ENCODE peak calls at places on chromosomes 1 and 21, in seven cellular contexts. One of them, this sample, is unnamed.
A peak's percentile ranks its signal among the peaks of the same experiment; 100 is the strongest.

GRCh38 chr21:32844653-32845443 is 73.3 kb upstream of the PAXBP1 start:
- DNase-seq in PC-3: peak; percentile 61
- DNase-seq in A549: peak; percentile 11
- DNase-seq in GM23248: peak; percentile 95
- DNase-seq in PC-9: peak; percentile 61
- DNase-seq in MM.1S: no peak
- DNase-seq in endodermal cell: no peak
- DNase-seq in this sample: peak; percentile 98

GRCh38 chr1:164155337-164155850 is 403.6 kb upstream of the PBX1 start:
- DNase-seq in PC-3: no peak
- DNase-seq in GM23248: no peak
- DNase-seq in endodermal cell: no peak
- DNase-seq in PC-9: no peak
- DNase-seq in MM.1S: no peak
- DNase-seq in A549: no peak
- DNase-seq in this sample: peak; percentile 2

GRCh38 chr1:162074548-162074947 is 5.1 kb downstream of the NOS1AP start:
- DNase-seq in endodermal cell: no peak
- DNase-seq in PC-3: peak; percentile 35
- DNase-seq in PC-9: peak; percentile 79
- DNase-seq in A549: no peak
- DNase-seq in MM.1S: no peak
- DNase-seq in GM23248: no peak
- DNase-seq in this sample: peak; percentile 12

GRCh38 chr1:154716012-154716411 is 108.0 kb upstream of the ADAR start:
- DNase-seq in PC-3: no peak
- DNase-seq in GM23248: peak; percentile 61
- DNase-seq in MM.1S: no peak
- DNase-seq in A549: no peak
- DNase-seq in PC-9: no peak
- DNase-seq in endodermal cell: no peak
- DNase-seq in this sample: peak; percentile 28

GRCh38 chr1:228393811-228394570 is 12.6 kb downstream of the TRIM11 start:
- DNase-seq in MM.1S: no peak
- DNase-seq in PC-9: no peak
- DNase-seq in endodermal cell: no peak
- DNase-seq in A549: no peak
- DNase-seq in PC-3: no peak
- DNase-seq in GM23248: no peak
- DNase-seq in this sample: no peak

GRCh38 chr1:199593475-199593874 is 434.0 kb upstream of the NR5A2 start:
- DNase-seq in PC-9: no peak
- DNase-seq in MM.1S: no peak
- DNase-seq in GM23248: no peak
- DNase-seq in A549: no peak
- DNase-seq in PC-3: no peak
- DNase-seq in endodermal cell: no peak
- DNase-seq in this sample: no peak

GRCh38 chr1:118326960-118327629 is 142.1 kb upstream of the SPAG17 start:
- DNase-seq in PC-3: no peak
- DNase-seq in A549: no peak
- DNase-seq in PC-9: no peak
- DNase-seq in GM23248: no peak
- DNase-seq in MM.1S: no peak
- DNase-seq in endodermal cell: no peak
- DNase-seq in this sample: no peak

GRCh38 chr1:237677979-237678378 is 212.7 kb downstream of the ZP4 start:
- DNase-seq in PC-9: no peak
- DNase-seq in GM23248: peak; percentile 31
- DNase-seq in MM.1S: peak; percentile 47
- DNase-seq in endodermal cell: no peak
- DNase-seq in PC-3: peak; percentile 34
- DNase-seq in A549: no peak
- DNase-seq in this sample: peak; percentile 25

GRCh38 chr1:26021647-26022403 is at the start of gene EXTL1:
- DNase-seq in endodermal cell: peak; percentile 91
- DNase-seq in GM23248: peak; percentile 61
- DNase-seq in PC-3: no peak
- DNase-seq in MM.1S: no peak
- DNase-seq in A549: no peak
- DNase-seq in PC-9: no peak
- DNase-seq in this sample: no peak

GRCh38 chr1:107430540-107431228 is 289.8 kb downstream of the NTNG1 start:
- DNase-seq in endodermal cell: peak; percentile 72
- DNase-seq in GM23248: peak; percentile 52
- DNase-seq in PC-3: peak; percentile 75
- DNase-seq in A549: peak; percentile 3
- DNase-seq in PC-9: peak; percentile 59
- DNase-seq in MM.1S: peak; percentile 68
- DNase-seq in this sample: peak; percentile 59

GRCh38 chr1:205521646-205522150 is 17.2 kb downstream of the CDK18 start:
- DNase-seq in GM23248: no peak
- DNase-seq in A549: no peak
- DNase-seq in PC-9: no peak
- DNase-seq in PC-3: no peak
- DNase-seq in endodermal cell: no peak
- DNase-seq in MM.1S: no peak
- DNase-seq in this sample: no peak

GRCh38 chr1:9085306-9085940 is 16.0 kb upstream of the SLC2A5 start:
- DNase-seq in endodermal cell: no peak
- DNase-seq in PC-3: no peak
- DNase-seq in MM.1S: no peak
- DNase-seq in A549: no peak
- DNase-seq in PC-9: no peak
- DNase-seq in GM23248: peak; percentile 20
- DNase-seq in this sample: no peak

GRCh38 chr21:14306143-14306907 is 76.6 kb downstream of the HSPA13 start:
- DNase-seq in MM.1S: peak; percentile 35
- DNase-seq in PC-9: no peak
- DNase-seq in endodermal cell: no peak
- DNase-seq in A549: no peak
- DNase-seq in GM23248: peak; percentile 34
- DNase-seq in PC-3: peak; percentile 51
- DNase-seq in this sample: peak; percentile 39

DNA sequence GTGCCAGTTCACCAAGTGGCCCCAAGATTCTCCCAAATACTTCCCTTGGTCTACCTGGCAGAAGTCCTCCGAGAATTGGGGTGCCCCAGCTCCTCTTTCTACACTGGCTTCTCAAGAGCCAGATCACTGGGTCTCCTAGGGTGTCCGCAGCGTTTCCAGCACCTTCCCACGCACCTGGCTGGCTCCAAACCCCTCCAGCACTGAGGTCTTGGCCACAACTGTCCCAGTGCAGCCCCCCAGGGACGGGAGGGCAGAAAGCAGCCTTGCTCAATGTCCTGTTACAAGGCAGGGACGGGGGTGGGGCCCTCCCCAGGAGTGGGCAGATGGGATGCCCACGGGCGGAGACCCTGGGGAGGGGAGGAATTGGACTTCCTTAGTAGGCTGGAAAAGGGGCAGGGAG is 1.1 kb downstream of the ECE1 start:
- DNase-seq in PC-9: no peak
- DNase-seq in GM23248: no peak
- DNase-seq in A549: no peak
- DNase-seq in PC-3: no peak
- DNase-seq in endodermal cell: no peak
- DNase-seq in MM.1S: no peak
- DNase-seq in this sample: no peak
- H3K4me3 ChIP-seq in PC-9: no peak overlapping the region
- H3K4me3 ChIP-seq in GM23248: peak overlapping the region; percentile 81
- H3K4me3 ChIP-seq in A549: peak overlapping the region; percentile 63
- H3K4me3 ChIP-seq in PC-3: peak overlapping the region; percentile 85
- H3K4me3 ChIP-seq in endodermal cell: peak overlapping the region; percentile 75
- H3K4me3 ChIP-seq in MM.1S: peak overlapping the region; percentile 73
- H3K4me3 ChIP-seq in this sample: peak overlapping the region; percentile 66

GRCh38 chr1:119656410-119656955 is 8.4 kb upstream of the ZNF697 start:
- DNase-seq in GM23248: no peak
- DNase-seq in A549: no peak
- DNase-seq in MM.1S: peak; percentile 30
- DNase-seq in PC-9: no peak
- DNase-seq in endodermal cell: no peak
- DNase-seq in PC-3: no peak
- DNase-seq in this sample: no peak

GRCh38 chr1:119662034-119662437 is 14.0 kb upstream of the ZNF697 start:
- DNase-seq in PC-3: peak; percentile 25
- DNase-seq in A549: no peak
- DNase-seq in endodermal cell: no peak
- DNase-seq in MM.1S: no peak
- DNase-seq in GM23248: no peak
- DNase-seq in PC-9: no peak
- DNase-seq in this sample: no peak

GRCh38 chr1:119660253-119661078 is 12.4 kb upstream of the ZNF697 start:
- DNase-seq in GM23248: no peak
- DNase-seq in PC-3: peak; percentile 63
- DNase-seq in PC-9: peak; percentile 76
- DNase-seq in endodermal cell: no peak
- DNase-seq in A549: no peak
- DNase-seq in MM.1S: no peak
- DNase-seq in this sample: no peak

GRCh38 chr1:119664057-119664456 is 16.0 kb upstream of the ZNF697 start:
- DNase-seq in PC-3: no peak
- DNase-seq in A549: no peak
- DNase-seq in MM.1S: no peak
- DNase-seq in endodermal cell: no peak
- DNase-seq in GM23248: no peak
- DNase-seq in PC-9: no peak
- DNase-seq in this sample: no peak

GRCh38 chr1:119659628-119660027 is 11.6 kb upstream of the ZNF697 start:
- DNase-seq in PC-9: no peak
- DNase-seq in endodermal cell: no peak
- DNase-seq in A549: no peak
- DNase-seq in MM.1S: no peak
- DNase-seq in PC-3: no peak
- DNase-seq in GM23248: no peak
- DNase-seq in this sample: no peak
- H3K4me3 ChIP-seq in PC-9: no peak overlapping the region
- H3K4me3 ChIP-seq in endodermal cell: no peak overlapping the region
- H3K4me3 ChIP-seq in A549: no peak overlapping the region
- H3K4me3 ChIP-seq in MM.1S: no peak overlapping the region
- H3K4me3 ChIP-seq in PC-3: no peak overlapping the region
- H3K4me3 ChIP-seq in GM23248: no peak overlapping the region
- H3K4me3 ChIP-seq in this sample: no peak overlapping the region

GRCh38 chr1:50047916-50048694 is 24.4 kb upstream of the AGBL4 start:
- DNase-seq in endodermal cell: peak; percentile 90
- DNase-seq in MM.1S: no peak
- DNase-seq in PC-9: no peak
- DNase-seq in A549: no peak
- DNase-seq in PC-3: no peak
- DNase-seq in GM23248: no peak
- DNase-seq in this sample: no peak
- H3K4me3 ChIP-seq in endodermal cell: no peak overlapping the region
- H3K4me3 ChIP-seq in MM.1S: no peak overlapping the region
- H3K4me3 ChIP-seq in PC-9: no peak overlapping the region
- H3K4me3 ChIP-seq in A549: peak overlapping the region; percentile 34
- H3K4me3 ChIP-seq in PC-3: no peak overlapping the region
- H3K4me3 ChIP-seq in GM23248: no peak overlapping the region
- H3K4me3 ChIP-seq in this sample: no peak overlapping the region

GRCh38 chr21:42001781-42002180 is 8.4 kb downstream of the ZBTB21 start:
- DNase-seq in A549: no peak
- DNase-seq in PC-9: no peak
- DNase-seq in GM23248: no peak
- DNase-seq in MM.1S: no peak
- DNase-seq in endodermal cell: no peak
- DNase-seq in PC-3: no peak
- DNase-seq in this sample: no peak

GRCh38 chr21:42000908-42001307 is 9.3 kb downstream of the ZBTB21 start:
- DNase-seq in MM.1S: no peak
- DNase-seq in PC-9: no peak
- DNase-seq in A549: no peak
- DNase-seq in PC-3: no peak
- DNase-seq in GM23248: no peak
- DNase-seq in endodermal cell: no peak
- DNase-seq in this sample: no peak

GRCh38 chr21:42003051-42003461 is 7.1 kb downstream of the ZBTB21 start:
- DNase-seq in PC-3: peak; percentile 17
- DNase-seq in endodermal cell: no peak
- DNase-seq in GM23248: peak; percentile 78
- DNase-seq in PC-9: no peak
- DNase-seq in A549: no peak
- DNase-seq in MM.1S: no peak
- DNase-seq in this sample: peak; percentile 90

GRCh38 chr21:42004406-42005199 is 5.6 kb downstream of the ZBTB21 start:
- DNase-seq in endodermal cell: no peak
- DNase-seq in PC-9: no peak
- DNase-seq in GM23248: no peak
- DNase-seq in PC-3: peak; percentile 31
- DNase-seq in A549: no peak
- DNase-seq in MM.1S: no peak
- DNase-seq in this sample: no peak

GRCh38 chr21:42002421-42002958 is 7.7 kb downstream of the ZBTB21 start:
- DNase-seq in PC-3: peak; percentile 89
- DNase-seq in GM23248: peak; percentile 97
- DNase-seq in PC-9: no peak
- DNase-seq in MM.1S: no peak
- DNase-seq in endodermal cell: no peak
- DNase-seq in A549: no peak
- DNase-seq in this sample: peak; percentile 95
- H3K4me3 ChIP-seq in PC-3: peak overlapping the region; percentile 15
- H3K4me3 ChIP-seq in GM23248: peak overlapping the region; percentile 35
- H3K4me3 ChIP-seq in PC-9: no peak overlapping the region
- H3K4me3 ChIP-seq in MM.1S: no peak overlapping the region
- H3K4me3 ChIP-seq in endodermal cell: no peak overlapping the region
- H3K4me3 ChIP-seq in A549: no peak overlapping the region
- H3K4me3 ChIP-seq in this sample: no peak overlapping the region

GRCh38 chr21:43603230-43603626 is 56.1 kb downstream of the HSF2BP start:
- DNase-seq in MM.1S: no peak
- DNase-seq in endodermal cell: no peak
- DNase-seq in A549: no peak
- DNase-seq in GM23248: no peak
- DNase-seq in PC-3: no peak
- DNase-seq in PC-9: no peak
- DNase-seq in this sample: no peak

GRCh38 chr21:43603641-43604504 is 55.4 kb downstream of the HSF2BP start:
- DNase-seq in PC-9: no peak
- DNase-seq in A549: no peak
- DNase-seq in PC-3: no peak
- DNase-seq in endodermal cell: no peak
- DNase-seq in GM23248: peak; percentile 58
- DNase-seq in MM.1S: no peak
- DNase-seq in this sample: peak; percentile 92

GRCh38 chr21:43602277-43603229 is 56.7 kb downstream of the HSF2BP start:
- DNase-seq in MM.1S: peak; percentile 74
- DNase-seq in PC-9: no peak
- DNase-seq in GM23248: no peak
- DNase-seq in A549: no peak
- DNase-seq in PC-3: no peak
- DNase-seq in endodermal cell: no peak
- DNase-seq in this sample: no peak

GRCh38 chr21:43605320-43606244 is 53.7 kb downstream of the HSF2BP start:
- DNase-seq in A549: no peak
- DNase-seq in PC-9: no peak
- DNase-seq in PC-3: no peak
- DNase-seq in MM.1S: no peak
- DNase-seq in GM23248: no peak
- DNase-seq in endodermal cell: no peak
- DNase-seq in this sample: no peak

GRCh38 chr21:43604505-43605204 is 54.6 kb downstream of the HSF2BP start:
- DNase-seq in PC-3: no peak
- DNase-seq in A549: no peak
- DNase-seq in endodermal cell: no peak
- DNase-seq in MM.1S: no peak
- DNase-seq in PC-9: no peak
- DNase-seq in GM23248: no peak
- DNase-seq in this sample: no peak
- H3K4me3 ChIP-seq in PC-3: no peak overlapping the region
- H3K4me3 ChIP-seq in A549: no peak overlapping the region
- H3K4me3 ChIP-seq in endodermal cell: no peak overlapping the region
- H3K4me3 ChIP-seq in MM.1S: no peak overlapping the region
- H3K4me3 ChIP-seq in PC-9: no peak overlapping the region
- H3K4me3 ChIP-seq in GM23248: no peak overlapping the region
- H3K4me3 ChIP-seq in this sample: no peak overlapping the region

GRCh38 chr21:16533692-16534407 is 804.1 kb downstream of the USP25 start:
- DNase-seq in MM.1S: no peak
- DNase-seq in endodermal cell: no peak
- DNase-seq in GM23248: peak; percentile 60
- DNase-seq in PC-9: no peak
- DNase-seq in PC-3: no peak
- DNase-seq in A549: no peak
- DNase-seq in this sample: peak; percentile 29
- H3K4me3 ChIP-seq in MM.1S: no peak overlapping the region
- H3K4me3 ChIP-seq in endodermal cell: no peak overlapping the region
- H3K4me3 ChIP-seq in GM23248: peak overlapping the region; percentile 74
- H3K4me3 ChIP-seq in PC-9: no peak overlapping the region
- H3K4me3 ChIP-seq in PC-3: no peak overlapping the region
- H3K4me3 ChIP-seq in A549: peak overlapping the region; percentile 59
- H3K4me3 ChIP-seq in this sample: peak overlapping the region; percentile 57

This sample was measured in fibroblast of mammary gland.